ENCODE peak calls at places on chromosomes 7 and 10, in six cellular contexts. F, J, B, P, C and K are unnamed samples.

GRCh38 chr10:21166557-21167287 is 269.6 kb upstream of the NEBL start:
- DNase-seq in P (no peak), C (no peak), F (no peak), J (no peak), B (no peak), K (no peak)

GRCh38 chr10:77392851-77393250 is 244.8 kb downstream of the KCNMA1 start:
- DNase-seq in J (peak; percentile 83), P (no peak), B (no peak), F (peak; percentile 98), C (no peak), K (no peak)

GRCh38 chr7:129782257-129783096 is 170.3 kb downstream of the UBE2H start:
- DNase-seq in C (no peak), P (no peak), B (no peak), F (no peak), J (no peak), K (no peak)

GRCh38 chr10:24718031-24718855 is 5.4 kb downstream of the ARHGAP21 start:
- DNase-seq in B (no peak), C (no peak), J (peak; percentile 46), P (no peak), F (peak; percentile 90), K (no peak)

GRCh38 chr7:10475940-10476641 is 497.6 kb upstream of the PHF14 start:
- DNase-seq in F (no peak), P (no peak), B (no peak), C (no peak), J (no peak), K (no peak)

GRCh38 chr7:194996-195829 is 2.8 kb downstream of the FAM20C start:
- DNase-seq in P (no peak), B (no peak), F (peak; percentile 28), J (no peak), C (no peak), K (no peak)

GRCh38 chr10:68499544-68499943 is 27.8 kb upstream of the DNA2 start:
- DNase-seq in P (no peak), C (no peak), F (no peak), B (no peak), J (no peak), K (no peak)

GRCh38 chr10:119309423-119309770 is 102.0 kb downstream of the GRK5 start:
- DNase-seq in J (no peak), F (no peak), B (no peak), P (no peak), C (no peak), K (no peak)

GRCh38 chr7:42692609-42693008 is 219.3 kb downstream of the C7orf25 start:
- DNase-seq in B (no peak), C (no peak), F (no peak), J (no peak), P (no peak), K (no peak)

GRCh38 chr10:9028211-9028610 is 973.7 kb downstream of the GATA3 start:
- DNase-seq in C (no peak), P (no peak), F (no peak), J (no peak), B (no peak), K (no peak)

GRCh38 chr7:73329861-73330581 is 2.1 kb downstream of the FKBP6 start:
- DNase-seq in P (no peak), C (no peak), B (no peak), F (peak; percentile 36), J (no peak), K (no peak)

GRCh38 chr7:140643416-140643815 is 2.8 kb upstream of the DENND2A start:
- DNase-seq in B (no peak), F (no peak), C (no peak), P (no peak), J (no peak), K (no peak)

GRCh38 chr7:28358423-28358868 is 53.9 kb upstream of the CREB5 start:
- DNase-seq in P (no peak), C (no peak), B (no peak), J (peak; percentile 31), F (peak; percentile 99), K (no peak)

GRCh38 chr7:97024209-97025129 is at the start of gene DLX5:
- DNase-seq in P (peak; percentile 21), J (no peak), C (no peak), F (peak; percentile 6), B (peak; percentile 44), K (no peak)

GRCh38 chr7:74657692-74658170 is at the start of gene GTF2I:
- DNase-seq in P (no peak), F (no peak), J (no peak), C (no peak), B (no peak), K (no peak)

GRCh38 chr7:110539216-110539615 is 551.7 kb upstream of the LRRN3 start:
- DNase-seq in F (peak; percentile 81), B (no peak), C (no peak), J (no peak), P (no peak), K (no peak)

GRCh38 chr7:506391-506831 is 13.2 kb downstream of the PDGFA start:
- DNase-seq in P (no peak), C (no peak), F (no peak), J (no peak), B (no peak), K (no peak)

GRCh38 chr7:139753079-139753692 is 24.6 kb downstream of the HIPK2 start:
- DNase-seq in B (no peak), P (no peak), F (peak; percentile 56), J (peak; percentile 70), C (no peak), K (no peak)

GRCh38 chr10:91033536-91033935 is 112.6 kb upstream of the ANKRD1 start:
- DNase-seq in C (no peak), J (no peak), B (no peak), P (no peak), F (no peak), K (no peak)

GRCh38 chr10:132702601-132703304 is 83.2 kb downstream of the NKX6-2 start:
- DNase-seq in B (no peak), J (no peak), P (no peak), F (no peak), C (no peak), K (no peak)

GRCh38 chr10:62733654-62734293 is 70.7 kb upstream of the ADO start:
- DNase-seq in P (no peak), C (no peak), J (no peak), F (no peak), B (no peak), K (no peak)

GRCh38 chr7:156944876-156945275 is 4.6 kb upstream of the NOM1 start:
- DNase-seq in C (no peak), F (no peak), J (no peak), P (no peak), B (no peak), K (no peak)

GRCh38 chr7:102273749-102274712 is 12.6 kb upstream of the SH2B2 start:
- DNase-seq in P (no peak), F (peak; percentile 83), B (no peak), J (peak; percentile 98), C (no peak), K (no peak)

GRCh38 chr7:100444311-100445278 is 8.3 kb upstream of the PPP1R35 start:
- DNase-seq in B (no peak), F (peak; percentile 74), J (no peak), C (no peak), P (peak; percentile 82), K (no peak)

GRCh38 chr10:82742478-82742877 is 867.5 kb downstream of the NRG3 start:
- DNase-seq in F (no peak), J (no peak), C (no peak), B (no peak), P (peak; percentile 56), K (no peak)

GRCh38 chr10:131178521-131178920 is 133.0 kb downstream of the TCERG1L start:
- DNase-seq in F (no peak), P (no peak), J (no peak), B (no peak), C (no peak), K (no peak)

GRCh38 chr7:2524808-2525140 is 5.2 kb downstream of the LFNG start:
- DNase-seq in P (no peak), J (no peak), C (no peak), F (no peak), B (no peak), K (no peak)

GRCh38 chr10:23370106-23370505 is 25.5 kb upstream of the C10orf67 start:
- DNase-seq in B (no peak), F (peak; percentile 19), J (no peak), P (no peak), C (no peak), K (no peak)

GRCh38 chr7:154777489-154777888 is 225.4 kb downstream of the PAXIP1 start:
- DNase-seq in J (no peak), B (no peak), C (peak; percentile 18), P (no peak), F (no peak), K (no peak)

GRCh38 chr7:105011771-105012502 is 2.1 kb upstream of the KMT2E start:
- DNase-seq in B (peak; percentile 43), J (no peak), F (no peak), P (no peak), C (peak; percentile 33), K (no peak)

GRCh38 chr7:20444041-20444440 is 113.3 kb downstream of the ITGB8 start:
- DNase-seq in C (no peak), F (peak; percentile 6), P (no peak), J (no peak), B (no peak), K (no peak)

GRCh38 chr10:75048669-75049098 is 62.8 kb upstream of the SAMD8 start:
- DNase-seq in J (no peak), C (no peak), B (no peak), P (no peak), F (peak; percentile 15), K (no peak)

GRCh38 chr10:75038335-75038734 is 73.1 kb upstream of the SAMD8 start:
- DNase-seq in J (no peak), P (peak; percentile 75), C (no peak), F (peak; percentile 76), B (peak; percentile 73), K (no peak)

GRCh38 chr10:75042292-75042974 is 69.0 kb upstream of the SAMD8 start:
- DNase-seq in J (no peak), F (peak; percentile 86), P (peak; percentile 21), B (no peak), C (no peak), K (no peak)

GRCh38 chr10:75040576-75040975 is 70.9 kb upstream of the SAMD8 start:
- DNase-seq in F (no peak), J (no peak), P (no peak), B (no peak), C (no peak), K (no peak)

GRCh38 chr10:75043256-75044121 is 68.0 kb upstream of the SAMD8 start:
- DNase-seq in P (no peak), J (no peak), C (peak; percentile 26), F (no peak), B (no peak), K (no peak)
- TF ChIP-seq POLR2A in P (no peak), J (no peak), C (no peak), F (no peak), B (no peak), K (no peak)

GRCh38 chr10:110876000-110876399 is 4.3 kb downstream of the PDCD4 start:
- DNase-seq in P (no peak), F (no peak), B (no peak), J (no peak), C (no peak), K (no peak)
- TF ChIP-seq POLR2A in P (no peak), F (no peak), B (no peak), J (no peak), C (no peak), K (no peak)

GRCh38 chr7:117229350-117229749 is 93.5 kb downstream of the WNT2 start:
- DNase-seq in P (no peak), J (no peak), C (no peak), B (no peak), F (peak; percentile 93), K (no peak)
- TF ChIP-seq POLR2A in P (no peak), J (no peak), C (no peak), B (no peak), F (no peak), K (no peak)

GRCh38 chr10:6201511-6201975 is 1.2 kb upstream of the PFKFB3 start:
- DNase-seq in J (peak; percentile 69), C (peak; percentile 85), B (peak; percentile 57), P (peak; percentile 73), F (peak; percentile 70), K (peak; percentile 61)
- TF ChIP-seq POLR2A in J (no peak), C (no peak), B (no peak), P (peak; percentile 56), F (no peak), K (no peak)